ENCODE peak calls at places on chromosomes 1 and 21, in six cellular contexts. One of them, this sample, is unnamed.

GRCh38 chr1:218394416-218394815 is 49.3 kb downstream of the TGFB2 start:
- DNase-seq in heart left ventricle: no peak
- DNase-seq in lower leg skin: no peak
- DNase-seq in cardiac muscle cell: no peak
- DNase-seq in kidney: no peak
- DNase-seq in left lung: no peak
- DNase-seq in this sample: no peak

GRCh38 chr21:26522704-26523103 is 50.4 kb downstream of the CYYR1 start:
- DNase-seq in heart left ventricle: no peak
- DNase-seq in lower leg skin: no peak
- DNase-seq in cardiac muscle cell: no peak
- DNase-seq in kidney: no peak
- DNase-seq in left lung: no peak
- DNase-seq in this sample: no peak

GRCh38 chr1:192984058-192984457 is 75.1 kb downstream of the UCHL5 start:
- DNase-seq in heart left ventricle: no peak
- DNase-seq in lower leg skin: no peak
- DNase-seq in cardiac muscle cell: no peak
- DNase-seq in kidney: no peak
- DNase-seq in left lung: no peak
- DNase-seq in this sample: no peak

GRCh38 chr1:155126494-155127104 is 1.1 kb upstream of the EFNA1 start:
- DNase-seq in heart left ventricle: no peak
- DNase-seq in lower leg skin: peak
- DNase-seq in cardiac muscle cell: peak
- DNase-seq in kidney: peak
- DNase-seq in left lung: peak
- DNase-seq in this sample: no peak

GRCh38 chr1:20732071-20732587 is 374 bp downstream of the SH2D5 start:
- DNase-seq in heart left ventricle: peak
- DNase-seq in lower leg skin: no peak
- DNase-seq in cardiac muscle cell: peak
- DNase-seq in kidney: peak
- DNase-seq in left lung: no peak
- DNase-seq in this sample: peak

GRCh38 chr1:150893336-150893913 is 6.5 kb downstream of the CTXND2 start:
- DNase-seq in heart left ventricle: no peak
- DNase-seq in lower leg skin: no peak
- DNase-seq in cardiac muscle cell: no peak
- DNase-seq in kidney: no peak
- DNase-seq in left lung: no peak
- DNase-seq in this sample: no peak

GRCh38 chr1:175481126-175482071 is 262.0 kb downstream of the TNR start:
- DNase-seq in heart left ventricle: no peak
- DNase-seq in lower leg skin: peak
- DNase-seq in cardiac muscle cell: peak
- DNase-seq in kidney: no peak
- DNase-seq in left lung: no peak
- DNase-seq in this sample: no peak

GRCh38 chr1:29719253-29719652 is 482.9 kb downstream of the PTPRU start:
- DNase-seq in heart left ventricle: no peak
- DNase-seq in lower leg skin: no peak
- DNase-seq in cardiac muscle cell: peak
- DNase-seq in kidney: no peak
- DNase-seq in left lung: no peak
- DNase-seq in this sample: no peak

GRCh38 chr1:202281316-202282016 is 60.3 kb downstream of the UBE2T start:
- DNase-seq in heart left ventricle: no peak
- DNase-seq in lower leg skin: peak
- DNase-seq in cardiac muscle cell: peak
- DNase-seq in kidney: no peak
- DNase-seq in left lung: no peak
- DNase-seq in this sample: no peak

GRCh38 chr21:26834181-26834945 is 10.8 kb downstream of the ADAMTS1 start:
- DNase-seq in heart left ventricle: no peak
- DNase-seq in lower leg skin: no peak
- DNase-seq in cardiac muscle cell: peak
- DNase-seq in kidney: no peak
- DNase-seq in left lung: no peak
- DNase-seq in this sample: no peak

GRCh38 chr1:57424231-57425027 is 569 bp upstream of the DAB1 start:
- DNase-seq in heart left ventricle: peak
- DNase-seq in lower leg skin: no peak
- DNase-seq in cardiac muscle cell: peak
- DNase-seq in kidney: no peak
- DNase-seq in left lung: no peak
- DNase-seq in this sample: peak

GRCh38 chr1:63984257-63984626 is 210.4 kb downstream of the ROR1 start:
- DNase-seq in heart left ventricle: no peak
- DNase-seq in lower leg skin: no peak
- DNase-seq in cardiac muscle cell: peak
- DNase-seq in kidney: no peak
- DNase-seq in left lung: no peak
- DNase-seq in this sample: no peak

GRCh38 chr1:50974618-50974935 is 4.5 kb downstream of the CDKN2C start:
- DNase-seq in heart left ventricle: no peak
- DNase-seq in lower leg skin: no peak
- DNase-seq in cardiac muscle cell: no peak
- DNase-seq in kidney: no peak
- DNase-seq in left lung: no peak
- DNase-seq in this sample: no peak

GRCh38 chr1:200240655-200241054 is 169.2 kb downstream of the ZNF281 start:
- DNase-seq in heart left ventricle: peak
- DNase-seq in lower leg skin: no peak
- DNase-seq in cardiac muscle cell: no peak
- DNase-seq in kidney: no peak
- DNase-seq in left lung: peak
- DNase-seq in this sample: no peak

GRCh38 chr1:70156529-70157120 is 48.8 kb downstream of the LRRC40 start:
- DNase-seq in heart left ventricle: no peak
- DNase-seq in lower leg skin: no peak
- DNase-seq in cardiac muscle cell: no peak
- DNase-seq in kidney: no peak
- DNase-seq in left lung: no peak
- DNase-seq in this sample: no peak

GRCh38 chr1:19257178-19257914 is 5.7 kb downstream of the MRTO4 start:
- DNase-seq in heart left ventricle: peak
- DNase-seq in lower leg skin: no peak
- DNase-seq in cardiac muscle cell: peak
- DNase-seq in kidney: no peak
- DNase-seq in left lung: peak
- DNase-seq in this sample: no peak

GRCh38 chr21:36134820-36135390 is at the start of gene CBR3:
- DNase-seq in heart left ventricle: peak
- DNase-seq in lower leg skin: peak
- DNase-seq in cardiac muscle cell: peak
- DNase-seq in kidney: peak
- DNase-seq in left lung: peak
- DNase-seq in this sample: no peak

GRCh38 chr1:184419734-184420161 is 32.9 kb downstream of the C1orf21 start:
- DNase-seq in heart left ventricle: no peak
- DNase-seq in lower leg skin: no peak
- DNase-seq in cardiac muscle cell: peak
- DNase-seq in kidney: no peak
- DNase-seq in left lung: no peak
- DNase-seq in this sample: no peak

GRCh38 chr1:27392778-27393635 is 585 bp downstream of the GPR3 start:
- DNase-seq in heart left ventricle: no peak
- DNase-seq in lower leg skin: no peak
- DNase-seq in cardiac muscle cell: no peak
- DNase-seq in kidney: no peak
- DNase-seq in left lung: no peak
- DNase-seq in this sample: no peak
- TF ChIP-seq CTCF in heart left ventricle: no peak
- TF ChIP-seq CTCF in lower leg skin: no peak
- TF ChIP-seq CTCF in cardiac muscle cell: peak
- TF ChIP-seq CTCF in kidney: no peak
- TF ChIP-seq CTCF in left lung: no peak
- TF ChIP-seq CTCF in this sample: no peak

DNA sequence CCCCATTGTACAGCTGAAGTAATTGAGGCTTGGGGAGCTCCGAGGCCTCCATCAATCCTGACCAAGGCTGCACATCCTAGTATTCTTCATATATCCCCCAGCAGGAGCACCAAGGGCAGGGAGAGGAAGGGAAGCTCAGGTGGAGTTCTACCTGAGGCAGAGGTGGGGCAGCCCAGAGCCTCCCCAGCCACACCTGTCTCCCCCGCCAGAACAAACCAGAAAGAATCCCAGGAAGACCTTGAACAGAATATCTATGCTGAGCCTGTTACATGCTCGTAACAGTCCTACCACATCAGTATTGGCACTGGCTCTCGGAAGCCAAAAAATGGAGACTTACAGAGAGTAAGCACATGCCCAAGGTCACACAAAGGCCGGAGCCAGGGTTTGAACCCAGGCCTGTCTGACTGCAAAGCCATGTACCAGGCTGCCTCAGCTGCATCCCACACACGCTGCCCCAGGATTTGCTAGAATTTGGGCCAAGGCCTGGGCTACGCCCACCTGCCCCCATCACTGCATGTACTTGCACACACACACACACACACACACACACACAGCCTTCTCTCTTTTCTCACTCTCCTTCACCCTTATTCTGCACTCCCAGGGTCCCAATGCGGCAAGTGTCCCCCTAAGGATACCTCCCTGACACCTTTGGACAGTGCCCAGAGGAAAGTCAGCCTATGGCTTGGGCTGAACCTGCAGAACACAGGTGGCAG is 4.5 kb downstream of the E2F2 start:
- DNase-seq in heart left ventricle: no peak
- DNase-seq in lower leg skin: no peak
- DNase-seq in cardiac muscle cell: no peak
- DNase-seq in kidney: no peak
- DNase-seq in left lung: no peak
- DNase-seq in this sample: no peak
- TF ChIP-seq CTCF in heart left ventricle: no peak
- TF ChIP-seq CTCF in lower leg skin: no peak
- TF ChIP-seq CTCF in cardiac muscle cell: no peak
- TF ChIP-seq CTCF in kidney: no peak
- TF ChIP-seq CTCF in left lung: no peak
- TF ChIP-seq CTCF in this sample: no peak

GRCh38 chr1:203818399-203818798 is 23.0 kb downstream of the ZBED6 start:
- DNase-seq in heart left ventricle: no peak
- DNase-seq in lower leg skin: no peak
- DNase-seq in cardiac muscle cell: no peak
- DNase-seq in kidney: no peak
- DNase-seq in left lung: no peak
- DNase-seq in this sample: no peak
- TF ChIP-seq CTCF in heart left ventricle: no peak
- TF ChIP-seq CTCF in lower leg skin: no peak
- TF ChIP-seq CTCF in cardiac muscle cell: no peak
- TF ChIP-seq CTCF in kidney: no peak
- TF ChIP-seq CTCF in left lung: no peak
- TF ChIP-seq CTCF in this sample: no peak

DNA sequence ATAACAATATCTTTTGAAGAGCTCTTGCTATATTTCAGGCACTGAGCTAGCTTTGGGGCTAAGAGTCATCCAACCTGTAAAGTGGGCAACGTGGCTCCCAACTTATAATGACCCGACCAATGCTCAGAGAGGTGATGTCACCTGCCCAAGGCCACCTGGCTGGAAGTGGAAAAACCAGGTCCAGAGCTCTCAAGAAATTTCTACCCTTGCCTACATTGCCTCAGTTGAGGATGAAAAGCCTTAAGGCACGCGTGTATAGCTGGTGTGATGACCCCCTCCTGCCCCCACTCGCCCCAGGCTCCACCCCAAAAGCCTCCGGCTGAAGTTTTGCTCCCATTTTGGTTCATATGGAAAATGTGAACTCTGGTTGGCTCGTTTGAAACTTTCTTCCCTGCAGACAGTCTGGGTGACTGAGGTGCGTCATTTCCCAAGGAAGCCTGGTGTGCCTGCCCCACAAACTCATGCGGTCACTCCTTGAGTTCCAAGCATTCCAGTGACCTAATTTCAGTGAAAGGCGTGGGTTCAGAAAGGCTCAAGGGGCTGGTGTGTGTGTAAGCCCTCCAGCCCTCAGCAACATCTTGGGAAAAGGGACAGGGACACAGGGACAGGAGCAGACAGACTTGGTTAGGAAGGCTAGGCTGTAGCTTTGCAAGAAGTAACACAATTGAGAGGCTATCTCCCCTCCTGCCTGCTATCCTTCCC is 20.5 kb downstream of the HTR1D start:
- DNase-seq in heart left ventricle: no peak
- DNase-seq in lower leg skin: no peak
- DNase-seq in cardiac muscle cell: peak
- DNase-seq in kidney: no peak
- DNase-seq in left lung: no peak
- DNase-seq in this sample: no peak
- TF ChIP-seq CTCF in heart left ventricle: no peak
- TF ChIP-seq CTCF in lower leg skin: no peak
- TF ChIP-seq CTCF in cardiac muscle cell: no peak
- TF ChIP-seq CTCF in kidney: no peak
- TF ChIP-seq CTCF in left lung: no peak
- TF ChIP-seq CTCF in this sample: no peak

This sample was measured in osteocyte.